ENCODE peak calls at places on chromosome 3, in ten cellular contexts. T is pancreas; Z is NAMALWA; C is GDM1; R is GM19239; U is NCI-H510A treated with DMSO at 0.1 percent for 48 hours; N is anterior cingulate cortex; Q is erythroblast; F is WTC11; G is stimulated activated CD4-positive, alpha-beta T cell treated with anti-CD3 and anti-CD28 coated beads, Interleukin-15, amount 100 ng/mL, for 24 hours. I is an unnamed sample.

GRCh38 chr3:134366928-134367352 is 7.3 kb downstream of the AMOTL2 start:
- DNase-seq in N (peak; percentile 94), U (no peak), T (peak; percentile 66), C (no peak), Q (no peak), R (no peak), G (no peak), Z (no peak), F (no peak), I (no peak)

GRCh38 chr3:73950781-73951180 is 326.0 kb upstream of the PDZRN3 start:
- DNase-seq in T (no peak), F (no peak), C (no peak), N (no peak), Q (no peak), G (no peak), U (no peak), Z (no peak), R (no peak), I (no peak)

GRCh38 chr3:126515066-126515706 is 2.4 kb downstream of the UROC1 start:
- DNase-seq in C (no peak), U (no peak), G (no peak), R (no peak), Q (no peak), N (no peak), F (no peak), T (peak; percentile 48), Z (no peak), I (no peak)

GRCh38 chr3:193593666-193594025 is 638 bp downstream of the OPA1 start:
- DNase-seq in Q (peak; percentile 77), F (no peak), C (no peak), R (no peak), Z (peak; percentile 63), U (no peak), G (peak; percentile 66), N (no peak), T (no peak), I (peak; percentile 80)

GRCh38 chr3:98811048-98811447 is 47.9 kb downstream of the ST3GAL6 start:
- DNase-seq in T (no peak), G (no peak), Q (no peak), Z (no peak), R (no peak), C (no peak), U (no peak), N (no peak), F (no peak), I (no peak)

GRCh38 chr3:188152660-188153497 is 1.1 kb upstream of the LPP start:
- DNase-seq in U (peak; percentile 51), G (peak; percentile 26), Q (no peak), C (no peak), R (no peak), F (peak; percentile 74), T (peak; percentile 80), Z (peak; percentile 23), N (no peak), I (peak; percentile 80)

GRCh38 chr3:124691599-124691998 is 38.7 kb upstream of the UMPS start:
- DNase-seq in G (no peak), Z (no peak), Q (no peak), C (no peak), F (no peak), T (no peak), U (no peak), N (no peak), R (no peak), I (no peak)

GRCh38 chr3:57184516-57184915 is 15.3 kb downstream of the HESX1 start:
- DNase-seq in Z (no peak), N (no peak), Q (no peak), C (no peak), F (no peak), G (no peak), U (no peak), R (no peak), T (no peak), I (no peak)

GRCh38 chr3:132231633-132232032 is 85.6 kb upstream of the ACP3 start:
- DNase-seq in F (peak; percentile 24), Q (no peak), U (peak; percentile 42), G (no peak), C (no peak), N (no peak), Z (peak; percentile 18), R (no peak), T (no peak), I (no peak)

GRCh38 chr3:187368251-187368733 is at the start of gene RTP4:
- DNase-seq in Q (peak; percentile 15), C (peak; percentile 41), T (no peak), G (peak; percentile 40), Z (peak; percentile 78), F (no peak), N (peak; percentile 17), R (peak; percentile 44), U (no peak), I (peak; percentile 79)

GRCh38 chr3:170953229-170953628 is 44.8 kb upstream of the EIF5A2 start:
- DNase-seq in U (no peak), N (no peak), Q (no peak), F (no peak), Z (no peak), C (no peak), R (no peak), T (no peak), G (no peak), I (no peak)

GRCh38 chr3:193782280-193782654 is 189.3 kb downstream of the OPA1 start:
- DNase-seq in G (no peak), C (no peak), Q (no peak), F (no peak), U (peak; percentile 70), N (no peak), Z (no peak), R (no peak), T (no peak), I (no peak)